ENCODE peak calls at places on chromosomes 4 and X, in six cellular contexts. B is neuronal stem cell, Q is mesenchymal stem cell, W is H9, M is H1, J is trophoblast cell. D is an unnamed sample.

GRCh38 chr4:86400216-86400615 is 40.4 kb upstream of the MAPK10 start:
- DNase-seq in B (no peak), Q (peak), W (no peak), M (no peak), J (no peak), D (peak)

GRCh38 chr4:39613093-39613656 is 25.5 kb downstream of the SMIM14 start:
- DNase-seq in B (no peak), Q (peak), W (no peak), M (no peak), J (no peak), D (peak)

GRCh38 chr4:560731-561211 is 15.3 kb downstream of the TMEM271 start:
- DNase-seq in B (no peak), Q (no peak), W (no peak), M (no peak), J (no peak), D (no peak)

GRCh38 chrX:134907302-134907701 is 83.5 kb upstream of the SMIM10 start:
- DNase-seq in B (no peak), Q (no peak), W (no peak), M (no peak), J (peak), D (no peak)

GRCh38 chr4:70530997-70531396 is 12.6 kb downstream of the AMTN start:
- DNase-seq in B (no peak), Q (no peak), W (no peak), M (no peak), J (no peak), D (no peak)

GRCh38 chr4:16686195-16686594 is 212.2 kb downstream of the LDB2 start:
- DNase-seq in B (no peak), Q (peak), W (no peak), M (no peak), J (no peak), D (peak)

GRCh38 chrX:50818986-50819385 is 5.0 kb upstream of the SHROOM4 start:
- DNase-seq in B (no peak), Q (no peak), W (no peak), M (no peak), J (no peak), D (peak)

GRCh38 chr4:48653217-48654014 is 126.7 kb downstream of the FRYL start:
- DNase-seq in B (peak), Q (peak), W (no peak), M (no peak), J (peak), D (peak)

GRCh38 chrX:85922821-85923220 is 124.5 kb downstream of the CHM start:
- DNase-seq in B (no peak), Q (peak), W (no peak), M (no peak), J (peak), D (peak)

GRCh38 chr4:15400911-15401671 is 26.7 kb upstream of the C1QTNF7 start:
- DNase-seq in B (no peak), Q (peak), W (no peak), M (no peak), J (peak), D (peak)

GRCh38 chr4:53450773-53451172 is 73.3 kb downstream of the FIP1L1 start:
- DNase-seq in B (no peak), Q (peak), W (peak), M (no peak), J (peak), D (peak)

GRCh38 chrX:13398073-13398823 is 78.4 kb upstream of the ATXN3L start:
- DNase-seq in B (peak), Q (peak), W (no peak), M (no peak), J (peak), D (peak)

GRCh38 chrX:78123190-78123589 is 16.3 kb downstream of the TAF9B start:
- DNase-seq in B (no peak), Q (no peak), W (no peak), M (no peak), J (peak), D (peak)

GRCh38 chrX:34521563-34521962 is 135.5 kb downstream of the TMEM47 start:
- DNase-seq in B (no peak), Q (no peak), W (peak), M (peak), J (no peak), D (peak)

GRCh38 chrX:12412561-12412960 is 274.3 kb downstream of the FRMPD4 start:
- DNase-seq in B (no peak), Q (no peak), W (no peak), M (no peak), J (no peak), D (no peak)

GRCh38 chr4:140149851-140150635 is 3.9 kb downstream of the MAML3 start:
- DNase-seq in B (peak), Q (peak), W (peak), M (peak), J (peak), D (peak)

GRCh38 chr4:18440527-18441215 is 419.1 kb upstream of the LCORL start:
- DNase-seq in B (no peak), Q (no peak), W (no peak), M (no peak), J (no peak), D (no peak)

GRCh38 chrX:3939967-3940610 is 226.6 kb upstream of the PRKX start:
- DNase-seq in B (no peak), Q (peak), W (no peak), M (no peak), J (peak), D (peak)

GRCh38 chrX:10726647-10727046 is 106.3 kb upstream of the MID1 start:
- DNase-seq in B (no peak), Q (peak), W (no peak), M (no peak), J (peak), D (peak)

GRCh38 chr4:6193399-6193798 is 7.0 kb downstream of the JAKMIP1 start:
- DNase-seq in B (no peak), Q (no peak), W (no peak), M (no peak), J (no peak), D (no peak)

GRCh38 chr4:112316333-112316732 is 19.2 kb downstream of the ALPK1 start:
- DNase-seq in B (no peak), Q (no peak), W (no peak), M (no peak), J (no peak), D (no peak)

GRCh38 chr4:46484881-46485280 is 95.0 kb upstream of the GABRA2 start:
- DNase-seq in B (no peak), Q (no peak), W (no peak), M (no peak), J (no peak), D (peak)
- H4K91ac ChIP-seq in B (no peak), Q (no peak), W (no peak), M (no peak), J (no peak), D (no peak)

DNA sequence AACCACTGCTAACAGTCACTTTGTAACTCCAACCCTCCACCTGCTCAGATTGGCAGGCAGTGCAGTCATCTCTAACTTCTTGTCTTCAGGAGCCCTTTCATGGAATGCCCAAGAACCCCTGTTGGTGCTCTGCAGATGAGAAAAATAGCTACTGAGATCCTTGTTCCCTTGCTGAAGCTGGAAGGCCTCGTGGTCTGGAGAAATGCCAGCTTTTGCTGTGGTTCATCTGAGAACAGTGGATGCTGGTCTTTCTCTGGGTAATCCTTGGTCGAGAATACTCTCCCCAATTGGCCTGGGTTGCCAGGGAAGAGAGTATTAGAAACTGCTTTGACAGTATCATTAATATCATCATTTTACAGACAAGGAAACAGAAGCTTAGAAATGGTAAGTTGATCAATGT is 15.1 kb upstream of the BOD1L1 start:
- DNase-seq in B (no peak), Q (peak), W (no peak), M (no peak), J (no peak), D (peak)
- H4K91ac ChIP-seq in B (no peak), Q (no peak), W (no peak), M (no peak), J (no peak), D (no peak)

DNA sequence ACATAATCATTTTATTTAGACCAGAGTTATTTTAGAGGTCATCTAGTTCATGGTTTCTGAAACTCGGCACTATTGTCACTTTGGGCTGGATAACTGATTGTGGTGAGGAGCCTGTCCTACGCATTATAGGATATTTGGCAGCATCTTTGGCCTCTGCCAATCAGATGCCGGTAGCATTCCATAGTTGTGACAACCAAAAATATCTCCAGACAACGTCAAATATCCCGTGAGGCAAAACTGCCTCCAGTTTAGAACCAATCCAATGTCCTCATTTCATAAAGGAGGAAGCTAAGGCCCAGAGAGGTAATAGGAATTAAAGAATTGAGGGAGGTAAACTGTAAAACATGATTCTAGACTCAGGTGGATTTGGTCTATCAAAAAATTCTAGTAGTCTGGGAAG is 6.1 kb downstream of the ZMAT1 start:
- DNase-seq in B (no peak), Q (no peak), W (no peak), M (no peak), J (no peak), D (no peak)
- H4K91ac ChIP-seq in B (no peak), Q (no peak), W (no peak), M (no peak), J (no peak), D (no peak)

GRCh38 chrX:994780-995179 is 217.7 kb downstream of the CRLF2 start:
- DNase-seq in B (no peak), Q (no peak), W (no peak), M (no peak), J (no peak), D (no peak)
- H4K91ac ChIP-seq in B (no peak), Q (no peak), W (no peak), M (no peak), J (no peak), D (no peak)

GRCh38 chr4:118843237-118843636 is 7.3 kb upstream of the SEC24D start:
- DNase-seq in B (no peak), Q (no peak), W (no peak), M (no peak), J (no peak), D (no peak)
- H4K91ac ChIP-seq in B (no peak), Q (no peak), W (no peak), M (no peak), J (no peak), D (no peak)

GRCh38 chr4:177214935-177215334 is 94.7 kb upstream of the NEIL3 start:
- DNase-seq in B (no peak), Q (no peak), W (no peak), M (no peak), J (no peak), D (peak)
- H4K91ac ChIP-seq in B (no peak), Q (no peak), W (no peak), M (no peak), J (no peak), D (no peak)